ENCODE peak calls at places on chromosomes 12 and 14, in four cellular contexts. L is A549, S is cardiac fibroblast, O is left ventricle myocardium inferior. R is an unnamed sample.

GRCh38 chr12:12088147-12088546 is 17.4 kb downstream of the BCL2L14 start:
- DNase-seq in S (no peak), O (no peak), L (no peak), R (no peak)

GRCh38 chr12:56645201-56645716 is 525 bp downstream of the ATP5F1B start:
- DNase-seq in L (no peak), O (no peak), S (peak; percentile 18), R (no peak)

GRCh38 chr12:68580911-68581310 is 29.8 kb upstream of the RAP1B start:
- DNase-seq in L (no peak), S (no peak), O (no peak), R (no peak)

GRCh38 chr14:60655898-60656754 is 6.8 kb upstream of the SIX1 start:
- DNase-seq in S (no peak), O (no peak), L (no peak), R (no peak)

GRCh38 chr12:102300824-102301461 is 103.3 kb upstream of the PMCH start:
- DNase-seq in O (no peak), L (peak; percentile 12), S (peak; percentile 64), R (no peak)

GRCh38 chr14:44211718-44212117 is 295.4 kb downstream of the FSCB start:
- DNase-seq in L (no peak), S (no peak), O (no peak), R (no peak)

GRCh38 chr12:97131220-97131981 is 224.3 kb downstream of the NEDD1 start:
- DNase-seq in O (no peak), S (no peak), L (no peak), R (peak; percentile 28)

GRCh38 chr14:69964841-69965240 is 85.6 kb downstream of the SMOC1 start:
- DNase-seq in O (no peak), L (no peak), S (no peak), R (no peak)

GRCh38 chr12:91413591-91413990 is 231.0 kb upstream of the DCN start:
- DNase-seq in O (no peak), S (peak; percentile 39), L (no peak), R (no peak)

GRCh38 chr12:389138-390096 is at the start of gene KDM5A:
- DNase-seq in L (peak; percentile 92), S (peak; percentile 96), O (peak; percentile 90), R (peak; percentile 89)

GRCh38 chr12:96233941-96234461 is 39.8 kb downstream of the ELK3 start:
- DNase-seq in L (no peak), O (peak; percentile 92), S (peak; percentile 93), R (peak; percentile 47)

GRCh38 chr14:58987601-58988000 is 200.9 kb upstream of the DAAM1 start:
- DNase-seq in L (no peak), O (no peak), S (no peak), R (no peak)

DNA sequence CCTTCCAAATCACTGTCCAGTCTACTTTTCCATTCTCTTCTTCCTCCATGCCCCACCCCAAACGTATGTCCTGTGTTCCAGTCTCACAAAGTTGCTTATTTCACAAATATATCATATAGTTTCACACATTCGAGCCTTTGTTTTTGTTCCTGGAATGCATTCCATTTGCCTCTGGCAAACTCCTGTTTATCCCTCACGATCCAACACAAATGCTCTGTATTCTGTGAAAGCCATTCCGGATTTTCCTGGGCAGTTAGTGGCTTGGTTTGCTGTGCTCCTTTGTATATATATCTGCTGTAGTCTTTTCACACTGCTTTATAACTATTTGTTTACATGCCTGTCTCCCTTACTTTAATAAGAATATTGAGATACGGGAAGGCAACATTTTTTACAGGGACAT is 9.0 kb downstream of the RIC8B start:
- DNase-seq in S (no peak), O (no peak), L (no peak), R (no peak)
- H3K4me3 ChIP-seq in S (no peak overlapping the region), O (no peak overlapping the region), L (no peak overlapping the region), R (no peak overlapping the region)

GRCh38 chr12:54983536-54984102 is 943 bp downstream of the TESPA1 start:
- DNase-seq in S (no peak), O (no peak), L (no peak), R (no peak)
- H3K4me3 ChIP-seq in S (no peak overlapping the region), O (no peak overlapping the region), L (no peak overlapping the region), R (no peak overlapping the region)

DNA sequence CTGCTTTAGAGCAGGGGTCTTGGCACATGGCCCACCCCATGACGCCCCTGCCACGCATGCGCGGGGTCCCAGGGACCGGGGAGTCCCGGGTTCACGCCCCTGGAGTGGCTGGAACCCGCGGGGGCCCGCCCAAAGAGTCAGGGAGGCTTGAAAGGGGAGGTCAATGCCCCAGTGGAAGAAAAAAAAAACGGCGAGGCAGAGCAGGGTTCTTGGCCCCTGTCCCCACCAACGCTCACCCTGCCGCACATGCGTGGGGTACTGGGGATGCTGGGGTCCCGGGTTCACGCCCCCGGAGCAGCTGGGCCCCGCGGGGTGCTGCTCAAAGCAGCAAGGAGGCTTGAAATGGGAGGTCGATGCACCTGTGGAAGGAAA is 319.1 kb downstream of the ALG10 start:
- DNase-seq in O (no peak), S (no peak), L (no peak), R (no peak)
- H3K4me3 ChIP-seq in O (no peak overlapping the region), S (no peak overlapping the region), L (peak overlapping the region; percentile 52), R (no peak overlapping the region)

GRCh38 chr14:99857551-99857950 is 64.3 kb downstream of the EML1 start:
- DNase-seq in O (no peak), L (no peak), S (no peak), R (no peak)

GRCh38 chr14:99855271-99855670 is 62.1 kb downstream of the EML1 start:
- DNase-seq in S (no peak), L (no peak), O (no peak), R (no peak)

GRCh38 chr14:99850705-99851104 is 57.5 kb downstream of the EML1 start:
- DNase-seq in S (no peak), L (no peak), O (no peak), R (no peak)

GRCh38 chr14:99854831-99855230 is 61.6 kb downstream of the EML1 start:
- DNase-seq in O (no peak), S (no peak), L (no peak), R (no peak)

DNA sequence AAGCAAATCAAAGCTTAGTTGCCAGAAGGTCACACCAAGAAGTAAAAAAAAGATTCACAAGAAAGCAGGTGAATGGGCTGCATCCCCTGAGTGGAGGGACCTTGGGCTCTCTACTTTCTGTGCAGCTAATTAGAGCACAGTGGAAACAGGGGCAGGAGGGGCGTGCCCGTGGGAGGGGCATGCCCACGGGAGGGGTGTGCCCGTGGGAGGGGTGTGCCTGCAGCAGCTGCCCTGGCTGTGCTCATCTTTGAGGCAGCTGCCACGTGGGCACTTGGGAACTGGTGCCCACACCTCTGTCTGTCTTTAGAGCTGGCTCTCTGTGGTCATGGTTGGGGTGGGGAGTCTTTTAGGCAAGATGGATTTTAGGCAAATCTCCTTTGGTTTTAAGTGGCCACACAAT is 60.0 kb downstream of the EML1 start:
- DNase-seq in L (no peak), S (no peak), O (peak; percentile 29), R (peak; percentile 31)
- H3K4me3 ChIP-seq in L (no peak overlapping the region), S (no peak overlapping the region), O (no peak overlapping the region), R (no peak overlapping the region)

R was measured in thyroid gland.